ENCODE peak calls at places on chromosome 3, in seven cellular contexts. Q is CD8-positive, alpha-beta T cell; M is WTC11; Y is CD4-positive, alpha-beta T cell; K is stomach; X is tibial nerve; A is glutamatergic neuron. J is an unnamed sample.

GRCh38 chr3:16534914-16535301 is 21.4 kb upstream of the RFTN1 start:
- DNase-seq in Q (no peak), M (no peak), Y (no peak), K (no peak), X (no peak), A (no peak), J (no peak)

GRCh38 chr3:11146771-11147363 is 7.4 kb upstream of the HRH1 start:
- DNase-seq in Q (no peak), M (no peak), Y (no peak), K (no peak), X (no peak), A (no peak), J (no peak)

GRCh38 chr3:13009132-13009945 is 63.9 kb downstream of the IQSEC1 start:
- DNase-seq in Q (peak), M (no peak), Y (peak), K (peak), X (no peak), A (no peak), J (no peak)

GRCh38 chr3:16759227-16759903 is 125.4 kb upstream of the PLCL2 start:
- DNase-seq in Q (no peak), M (no peak), Y (no peak), K (no peak), X (no peak), A (no peak), J (no peak)

GRCh38 chr3:54905230-54905888 is 22.5 kb downstream of the LRTM1 start:
- DNase-seq in Q (no peak), M (no peak), Y (no peak), K (no peak), X (no peak), A (no peak), J (no peak)

GRCh38 chr3:125058529-125058928 is 2.7 kb upstream of the HEG1 start:
- DNase-seq in Q (no peak), M (no peak), Y (no peak), K (no peak), X (no peak), A (no peak), J (no peak)

GRCh38 chr3:3212781-3213416 is 33.4 kb upstream of the CRBN start:
- DNase-seq in Q (no peak), M (no peak), Y (no peak), K (no peak), X (no peak), A (no peak), J (no peak)

GRCh38 chr3:126126811-126127431 is 43.0 kb upstream of the SLC41A3 start:
- DNase-seq in Q (no peak), M (peak), Y (no peak), K (peak), X (no peak), A (no peak), J (no peak)

GRCh38 chr3:177466076-177466475 is 268.8 kb upstream of the TBL1XR1 start:
- DNase-seq in Q (no peak), M (no peak), Y (no peak), K (no peak), X (no peak), A (no peak), J (no peak)

GRCh38 chr3:183295211-183295610 is 42.2 kb downstream of the B3GNT5 start:
- DNase-seq in Q (no peak), M (no peak), Y (no peak), K (no peak), X (no peak), A (no peak), J (no peak)

GRCh38 chr3:39203862-39204261 is 11.5 kb upstream of the XIRP1 start:
- DNase-seq in Q (no peak), M (no peak), Y (no peak), K (no peak), X (no peak), A (no peak), J (no peak)

GRCh38 chr3:136835079-136835816 is 16.3 kb downstream of the SLC35G2 start:
- DNase-seq in Q (no peak), M (no peak), Y (no peak), K (no peak), X (no peak), A (no peak), J (no peak)

GRCh38 chr3:16668776-16669545 is 63.7 kb upstream of the DAZL start:
- DNase-seq in Q (no peak), M (no peak), Y (no peak), K (no peak), X (no peak), A (no peak), J (no peak)

GRCh38 chr3:189947948-189948723 is 172.6 kb downstream of the P3H2 start:
- DNase-seq in Q (no peak), M (no peak), Y (no peak), K (no peak), X (no peak), A (no peak), J (no peak)

GRCh38 chr3:159593927-159594605 is 394.6 kb upstream of the IL12A start:
- DNase-seq in Q (no peak), M (no peak), Y (no peak), K (no peak), X (no peak), A (no peak), J (no peak)

GRCh38 chr3:146640955-146641867 is 36.1 kb upstream of the PLSCR5 start:
- DNase-seq in Q (no peak), M (no peak), Y (no peak), K (no peak), X (no peak), A (no peak), J (no peak)

GRCh38 chr3:173823911-173824460 is 426.4 kb downstream of the NLGN1 start:
- DNase-seq in Q (no peak), M (no peak), Y (no peak), K (no peak), X (no peak), A (no peak), J (no peak)

GRCh38 chr3:38067508-38068233 is 28.7 kb downstream of the DLEC1 start:
- DNase-seq in Q (no peak), M (no peak), Y (no peak), K (no peak), X (no peak), A (no peak), J (no peak)

GRCh38 chr3:5423076-5423475 is 235.6 kb downstream of the EDEM1 start:
- DNase-seq in Q (no peak), M (no peak), Y (no peak), K (no peak), X (no peak), A (no peak), J (no peak)

GRCh38 chr3:155895379-155895900 is 25.0 kb downstream of the GMPS start:
- DNase-seq in Q (no peak), M (no peak), Y (no peak), K (no peak), X (no peak), A (no peak), J (no peak)

GRCh38 chr3:46565113-46565490 is 1.0 kb downstream of the LRRC2 start:
- DNase-seq in Q (no peak), M (no peak), Y (no peak), K (no peak), X (no peak), A (no peak), J (no peak)

GRCh38 chr3:172170841-172171240 is 131.5 kb downstream of the FNDC3B start:
- DNase-seq in Q (no peak), M (no peak), Y (no peak), K (no peak), X (no peak), A (no peak), J (no peak)

GRCh38 chr3:151974067-151974466 is 100.6 kb downstream of the SUCNR1 start:
- DNase-seq in Q (no peak), M (no peak), Y (no peak), K (no peak), X (no peak), A (no peak), J (no peak)

GRCh38 chr3:30695302-30696061 is 89.1 kb downstream of the TGFBR2 start:
- DNase-seq in Q (no peak), M (no peak), Y (no peak), K (no peak), X (no peak), A (no peak), J (no peak)

GRCh38 chr3:168024537-168024941 is 71.2 kb downstream of the GOLIM4 start:
- DNase-seq in Q (no peak), M (no peak), Y (no peak), K (no peak), X (no peak), A (no peak), J (no peak)

GRCh38 chr3:49759226-49759625 is 27.1 kb downstream of the IP6K1 start:
- DNase-seq in Q (no peak), M (no peak), Y (no peak), K (no peak), X (no peak), A (no peak), J (no peak)

GRCh38 chr3:197674741-197675567 is 61.8 kb downstream of the RUBCN start:
- DNase-seq in Q (no peak), M (no peak), Y (no peak), K (no peak), X (no peak), A (no peak), J (no peak)

GRCh38 chr3:117842086-117842485 is 1132.5 kb downstream of the TUSC7 start:
- DNase-seq in Q (no peak), M (no peak), Y (no peak), K (no peak), X (no peak), A (no peak), J (no peak)

GRCh38 chr3:160796813-160797164 is 40.8 kb downstream of the PPM1L start:
- DNase-seq in Q (no peak), M (no peak), Y (no peak), K (no peak), X (no peak), A (no peak), J (no peak)

GRCh38 chr3:126474498-126475410 is 937 bp downstream of the ZXDC start:
- DNase-seq in Q (peak), M (peak), Y (peak), K (peak), X (no peak), A (peak), J (peak)

GRCh38 chr3:149224736-149225594 is 3.3 kb upstream of the CP start:
- DNase-seq in Q (peak), M (no peak), Y (no peak), K (no peak), X (no peak), A (no peak), J (no peak)

GRCh38 chr3:141410408-141410807 is 42.1 kb downstream of the ZBTB38 start:
- DNase-seq in Q (no peak), M (no peak), Y (no peak), K (no peak), X (no peak), A (no peak), J (no peak)

GRCh38 chr3:10758304-10759037 is 57.6 kb upstream of the SLC6A11 start:
- DNase-seq in Q (peak), M (peak), Y (no peak), K (peak), X (no peak), A (peak), J (peak)

GRCh38 chr3:184756151-184756681 is 44.4 kb upstream of the MAGEF1 start:
- DNase-seq in Q (no peak), M (peak), Y (no peak), K (no peak), X (no peak), A (no peak), J (no peak)

GRCh38 chr3:16249336-16249735 is 15.4 kb downstream of the DPH3 start:
- DNase-seq in Q (no peak), M (peak), Y (no peak), K (no peak), X (no peak), A (peak), J (no peak)

DNA sequence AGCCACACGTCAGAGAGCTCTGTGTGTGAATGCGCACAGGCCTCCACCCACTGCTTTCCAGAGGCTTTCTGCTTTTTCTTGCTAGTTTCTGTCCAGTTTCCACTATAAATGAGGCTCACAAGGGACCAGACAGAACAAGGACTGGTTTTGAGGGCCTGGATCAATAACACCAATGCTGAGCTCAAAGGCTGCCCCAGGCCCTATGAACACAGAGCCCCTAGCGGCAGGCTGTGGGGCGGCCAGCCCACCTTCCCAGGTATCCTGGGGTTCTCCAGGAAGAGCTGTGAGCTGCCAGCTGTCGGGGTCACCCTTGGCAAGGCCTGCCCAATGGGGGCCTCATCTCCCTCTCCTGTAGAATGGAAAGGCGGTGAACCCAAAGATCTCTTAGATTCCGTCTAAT is 2.2 kb upstream of the ITIH3 start:
- DNase-seq in Q (no peak), M (peak), Y (no peak), K (no peak), X (no peak), A (peak), J (peak)
- TF ChIP-seq CTCF in Q (no peak), M (peak), Y (no peak), K (no peak), X (no peak), A (peak), J (peak)

GRCh38 chr3:27536451-27536850 is 52.3 kb upstream of the SLC4A7 start:
- DNase-seq in Q (no peak), M (no peak), Y (no peak), K (no peak), X (no peak), A (no peak), J (no peak)

GRCh38 chr3:27535809-27536392 is 51.7 kb upstream of the SLC4A7 start:
- DNase-seq in Q (no peak), M (no peak), Y (no peak), K (no peak), X (no peak), A (no peak), J (no peak)

GRCh38 chr3:27532931-27533607 is 48.9 kb upstream of the SLC4A7 start:
- DNase-seq in Q (no peak), M (no peak), Y (no peak), K (no peak), X (no peak), A (no peak), J (no peak)

GRCh38 chr3:27532426-27532825 is 48.2 kb upstream of the SLC4A7 start:
- DNase-seq in Q (no peak), M (no peak), Y (no peak), K (no peak), X (no peak), A (no peak), J (no peak)

DNA sequence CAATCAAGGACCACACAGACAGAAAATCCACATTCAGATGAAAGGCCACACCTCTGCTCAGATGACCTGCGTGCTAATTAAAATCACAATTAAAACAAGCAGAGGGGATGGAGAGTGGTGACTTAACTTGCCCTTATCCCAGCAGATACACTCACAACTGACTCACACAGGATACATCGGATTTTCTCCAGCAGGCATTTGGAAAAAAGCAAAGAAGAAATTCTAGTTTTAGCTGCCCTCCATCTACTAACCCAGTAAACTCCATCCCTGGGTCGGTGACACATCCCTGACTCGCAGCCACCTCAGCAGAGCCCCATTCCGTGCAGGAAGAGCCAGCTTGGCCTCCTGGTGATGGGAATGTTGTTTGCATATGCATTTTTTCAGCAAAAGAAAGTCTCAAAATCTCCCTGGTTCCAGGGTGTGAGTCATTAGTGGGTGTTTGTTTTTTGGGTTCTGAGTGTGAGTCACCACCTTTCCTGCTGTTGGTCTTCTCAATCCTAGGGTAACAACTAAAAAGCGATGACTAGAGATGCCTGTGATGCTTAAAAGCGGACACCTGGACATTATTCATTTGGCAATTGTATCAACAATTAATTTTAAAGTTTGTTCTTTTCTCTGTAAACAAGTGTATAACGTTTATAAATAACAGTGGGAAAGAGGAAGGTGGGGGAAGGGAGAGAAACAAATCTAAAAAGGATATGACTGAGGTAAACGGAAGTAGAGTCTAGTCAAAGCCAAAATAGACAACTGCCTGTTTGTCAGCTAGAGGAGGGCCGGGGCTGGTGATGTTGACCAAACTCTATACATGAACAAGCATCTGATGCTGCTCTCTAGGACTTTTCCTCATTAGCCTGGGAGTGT is 49.8 kb upstream of the SLC4A7 start:
- DNase-seq in Q (peak), M (peak), Y (peak), K (peak), X (peak), A (no peak), J (no peak)
- TF ChIP-seq CTCF in Q (no peak), M (no peak), Y (no peak), K (no peak), X (no peak), A (no peak), J (peak)

GRCh38 chr3:156983559-156983958 is 157.4 kb downstream of the LEKR1 start:
- DNase-seq in Q (no peak), M (no peak), Y (no peak), K (no peak), X (no peak), A (no peak), J (no peak)
- TF ChIP-seq CTCF in Q (no peak), M (no peak), Y (no peak), K (no peak), X (no peak), A (no peak), J (peak)

GRCh38 chr3:119557192-119557873 is 2.1 kb downstream of the CD80 start:
- DNase-seq in Q (no peak), M (no peak), Y (no peak), K (no peak), X (no peak), A (no peak), J (no peak)

GRCh38 chr3:119560160-119560559 is 746 bp upstream of the CD80 start:
- DNase-seq in Q (no peak), M (no peak), Y (no peak), K (no peak), X (no peak), A (no peak), J (no peak)

GRCh38 chr3:119558528-119559339 is 680 bp downstream of the CD80 start:
- DNase-seq in Q (no peak), M (no peak), Y (no peak), K (no peak), X (no peak), A (no peak), J (no peak)

GRCh38 chr3:119557874-119558264 is 1.5 kb downstream of the CD80 start:
- DNase-seq in Q (no peak), M (no peak), Y (no peak), K (no peak), X (no peak), A (no peak), J (no peak)

GRCh38 chr3:119559441-119559963 is at the start of gene CD80:
- DNase-seq in Q (peak), M (peak), Y (peak), K (peak), X (peak), A (peak), J (no peak)
- TF ChIP-seq CTCF in Q (peak), M (no peak), Y (peak), K (no peak), X (peak), A (no peak), J (peak)

DNA sequence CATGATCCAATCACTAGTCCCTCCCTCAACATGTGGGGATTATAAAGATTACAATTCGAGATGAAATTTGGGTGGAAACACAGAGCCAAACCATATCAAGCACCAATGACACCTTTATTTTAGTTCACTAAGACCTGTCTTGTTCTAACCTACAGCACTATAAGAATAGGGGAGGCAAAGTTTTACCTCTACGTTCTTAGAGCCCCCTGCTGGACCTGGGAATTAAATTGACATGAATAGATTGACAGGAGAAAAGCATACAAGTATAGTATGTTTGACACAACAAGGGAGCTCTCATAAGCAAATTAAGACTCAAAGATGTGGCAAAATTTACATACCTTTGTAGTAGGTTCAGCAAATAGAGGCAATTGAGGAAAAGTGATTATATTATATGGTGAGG is 974.4 kb upstream of the ALCAM start:
- DNase-seq in Q (no peak), M (no peak), Y (no peak), K (no peak), X (no peak), A (no peak), J (no peak)
- TF ChIP-seq CTCF in Q (no peak), M (no peak), Y (no peak), K (no peak), X (no peak), A (no peak), J (no peak)

DNA sequence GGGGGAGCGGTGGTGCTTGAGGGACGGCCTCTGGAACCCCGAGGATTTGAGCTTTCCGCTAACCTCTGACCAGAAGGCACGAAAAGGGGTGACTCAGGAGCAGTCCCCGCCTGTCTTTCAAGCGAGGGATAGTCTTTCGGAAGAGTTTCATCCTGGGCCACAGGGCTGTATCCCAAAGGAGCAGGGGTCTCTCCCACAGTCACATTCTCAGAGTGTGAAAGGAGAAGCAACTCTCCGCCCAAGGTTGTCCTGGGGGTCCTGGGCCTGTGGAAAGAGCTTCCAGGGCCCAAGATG is 1.4 kb upstream of the DUSP7 start:
- DNase-seq in Q (no peak), M (no peak), Y (no peak), K (no peak), X (no peak), A (no peak), J (no peak)
- TF ChIP-seq CTCF in Q (no peak), M (no peak), Y (no peak), K (no peak), X (no peak), A (no peak), J (no peak)